ENCODE peak calls at places on chromosome 10, in four cellular contexts. P, I, L and O are unnamed samples.

GRCh38 chr10:28761084-28761875 is 84.0 kb downstream of the BAMBI start:
- DNase-seq in P (no peak), I (no peak), L (no peak), O (no peak)

GRCh38 chr10:72310241-72310633 is 36.5 kb downstream of the DDIT4 start:
- DNase-seq in P (no peak), I (no peak), L (no peak), O (no peak)

GRCh38 chr10:112475565-112476233 is 28.7 kb downstream of the VTI1A start:
- DNase-seq in P (no peak), I (no peak), L (peak), O (no peak)

GRCh38 chr10:8586504-8586903 is 532.0 kb downstream of the GATA3 start:
- DNase-seq in P (no peak), I (no peak), L (no peak), O (no peak)

GRCh38 chr10:88440541-88440940 is 142.6 kb downstream of the RNLS start:
- DNase-seq in P (no peak), I (no peak), L (no peak), O (no peak)

GRCh38 chr10:47410862-47411261 is 26.8 kb upstream of the ZNF488 start:
- DNase-seq in P (no peak), I (no peak), L (no peak), O (no peak)

GRCh38 chr10:122379537-122379936 is 5.0 kb downstream of the PLEKHA1 start:
- DNase-seq in P (no peak), I (no peak), L (no peak), O (no peak)

GRCh38 chr10:58820862-58821559 is 308.3 kb downstream of the BICC1 start:
- DNase-seq in P (no peak), I (no peak), L (peak), O (no peak)

GRCh38 chr10:128068398-128069285 is 57.6 kb downstream of the MKI67 start:
- DNase-seq in P (no peak), I (no peak), L (no peak), O (no peak)

GRCh38 chr10:73625004-73625883 is 16.0 kb downstream of the MYOZ1 start:
- DNase-seq in P (peak), I (no peak), L (peak), O (peak)

GRCh38 chr10:112960151-112960681 is 10.2 kb downstream of the TCF7L2 start:
- DNase-seq in P (no peak), I (no peak), L (no peak), O (no peak)

GRCh38 chr10:101453791-101454718 is 100.1 kb downstream of the BTRC start:
- DNase-seq in P (no peak), I (no peak), L (peak), O (no peak)

GRCh38 chr10:112389147-112389822 is 15.4 kb downstream of the ACSL5 start:
- DNase-seq in P (no peak), I (no peak), L (peak), O (peak)

GRCh38 chr10:110498982-110499795 is 1.5 kb downstream of the DUSP5 start:
- DNase-seq in P (peak), I (no peak), L (peak), O (peak)

GRCh38 chr10:110499796-110500514 is 2.2 kb downstream of the DUSP5 start:
- DNase-seq in P (no peak), I (no peak), L (peak), O (no peak)

GRCh38 chr10:110496553-110497437 is 912 bp upstream of the DUSP5 start:
- DNase-seq in P (no peak), I (no peak), L (no peak), O (no peak)

GRCh38 chr10:110497438-110498086 is at the start of gene DUSP5:
- DNase-seq in P (peak), I (peak), L (peak), O (peak)

GRCh38 chr10:110498087-110498981 is 627 bp downstream of the DUSP5 start:
- DNase-seq in P (peak), I (no peak), L (peak), O (no peak)
- TF ChIP-seq CTCF in P (no peak), I (peak), L (no peak), O (peak)

GRCh38 chr10:2097937-2098336 is 360.6 kb upstream of the ADARB2 start:
- DNase-seq in P (no peak), I (no peak), L (no peak), O (no peak)

GRCh38 chr10:2094171-2094570 is 356.8 kb upstream of the ADARB2 start:
- DNase-seq in P (no peak), I (no peak), L (no peak), O (no peak)

GRCh38 chr10:2099321-2099720 is 362.0 kb upstream of the ADARB2 start:
- DNase-seq in P (no peak), I (no peak), L (no peak), O (no peak)
- TF ChIP-seq CTCF in P (no peak), I (no peak), L (no peak), O (no peak)

DNA sequence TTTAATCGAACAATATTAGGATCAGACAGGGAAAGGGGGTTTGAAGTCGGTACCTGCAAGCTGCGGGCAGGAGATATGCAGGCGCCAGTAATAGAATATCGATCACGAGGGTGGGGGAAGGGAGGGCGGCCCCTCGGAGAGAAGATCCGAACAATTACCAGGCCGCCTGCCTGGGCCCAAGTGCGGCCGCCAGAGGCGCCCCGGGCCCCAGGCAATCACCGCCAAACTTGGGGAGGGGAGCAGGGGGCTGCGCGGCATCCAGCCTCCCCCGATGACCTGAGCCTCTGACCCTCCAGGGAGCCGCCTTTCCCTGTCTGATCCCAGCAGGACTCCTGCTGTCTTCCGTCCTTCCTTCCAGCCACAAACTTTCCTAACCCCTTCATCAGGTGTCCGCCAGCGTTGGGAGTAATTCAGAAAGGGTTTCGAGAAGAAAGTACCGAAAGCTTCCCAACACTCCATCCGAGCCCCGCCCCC is 1.1 kb downstream of the NKX1-2 start:
- DNase-seq in P (peak), I (no peak), L (no peak), O (no peak)
- TF ChIP-seq CTCF in P (peak), I (no peak), L (no peak), O (no peak)

GRCh38 chr10:132445516-132446194 is 48.7 kb downstream of the PWWP2B start:
- DNase-seq in P (no peak), I (no peak), L (no peak), O (no peak)

GRCh38 chr10:132448248-132448731 is 51.3 kb downstream of the PWWP2B start:
- DNase-seq in P (no peak), I (no peak), L (no peak), O (peak)

GRCh38 chr10:132446195-132446581 is 49.2 kb downstream of the PWWP2B start:
- DNase-seq in P (no peak), I (no peak), L (no peak), O (no peak)

GRCh38 chr10:132447446-132448247 is 50.6 kb downstream of the PWWP2B start:
- DNase-seq in P (peak), I (no peak), L (peak), O (no peak)

GRCh38 chr10:132446661-132447445 is 49.9 kb downstream of the PWWP2B start:
- DNase-seq in P (no peak), I (no peak), L (peak), O (peak)
- TF ChIP-seq CTCF in P (peak), I (peak), L (peak), O (peak)

GRCh38 chr10:131560726-131561390 is 249.3 kb upstream of the TCERG1L start:
- DNase-seq in P (no peak), I (no peak), L (no peak), O (no peak)
- TF ChIP-seq CTCF in P (no peak), I (no peak), L (no peak), O (no peak)

DNA sequence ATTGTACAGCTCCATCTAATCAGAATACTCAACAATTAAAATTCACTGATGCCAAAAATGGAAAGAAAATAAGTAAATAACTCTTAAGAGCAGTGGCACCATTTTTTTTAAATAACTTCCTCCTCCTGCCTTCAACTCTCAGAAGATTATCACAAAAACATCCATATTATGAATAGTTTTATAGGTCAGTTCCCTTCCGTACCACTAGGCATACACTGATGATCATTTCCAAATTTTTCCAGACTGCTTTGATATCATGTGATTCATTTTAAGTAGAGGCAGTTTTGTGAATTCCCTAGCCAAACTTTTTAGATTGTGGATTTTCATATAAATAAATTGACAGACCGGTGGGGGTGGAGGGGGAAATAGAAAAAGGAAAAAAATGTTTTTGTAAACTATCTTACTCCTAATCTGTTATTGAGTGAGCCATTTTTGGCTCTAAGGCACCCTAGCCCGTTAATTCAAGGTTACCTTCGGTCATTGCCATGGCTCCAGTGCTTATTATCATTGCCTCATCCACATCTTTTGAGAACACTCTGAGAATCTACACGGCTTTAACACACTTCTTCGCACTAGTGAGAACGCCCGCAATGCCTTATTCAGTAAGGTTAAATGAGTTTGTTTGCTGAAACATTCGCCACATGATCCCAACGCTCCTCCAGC is 1.0 kb downstream of the FAM107B start:
- DNase-seq in P (no peak), I (no peak), L (no peak), O (no peak)
- TF ChIP-seq CTCF in P (peak), I (peak), L (no peak), O (no peak)

DNA sequence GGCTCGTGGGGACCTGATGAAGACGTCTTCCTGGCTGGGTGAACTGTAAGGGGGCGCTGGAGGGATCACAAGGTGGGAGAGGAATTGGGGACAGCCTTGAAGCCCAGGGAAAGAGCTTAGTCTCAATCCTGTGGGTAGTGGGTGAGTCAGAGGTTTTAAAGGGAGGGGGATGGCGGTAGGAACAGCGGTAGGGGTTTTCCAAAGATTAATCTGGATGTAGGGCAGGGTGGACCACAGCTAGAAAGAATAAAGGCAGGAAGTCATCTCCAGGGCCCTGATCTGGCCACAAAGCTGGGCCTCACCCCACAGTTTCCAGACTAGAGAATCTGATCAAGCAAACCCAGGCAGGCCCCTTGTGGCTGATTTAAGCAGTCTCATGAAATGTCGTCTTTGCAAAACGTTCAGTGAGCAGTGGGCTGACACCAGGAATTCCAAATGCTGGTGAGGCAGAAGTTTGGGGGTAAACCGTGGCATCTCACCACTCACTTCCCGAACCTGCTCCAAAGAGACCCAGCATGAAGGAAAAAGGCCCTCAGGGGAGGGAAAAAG is 65.3 kb downstream of the CALML3 start:
- DNase-seq in P (no peak), I (no peak), L (peak), O (no peak)
- TF ChIP-seq CTCF in P (no peak), I (peak), L (peak), O (no peak)

DNA sequence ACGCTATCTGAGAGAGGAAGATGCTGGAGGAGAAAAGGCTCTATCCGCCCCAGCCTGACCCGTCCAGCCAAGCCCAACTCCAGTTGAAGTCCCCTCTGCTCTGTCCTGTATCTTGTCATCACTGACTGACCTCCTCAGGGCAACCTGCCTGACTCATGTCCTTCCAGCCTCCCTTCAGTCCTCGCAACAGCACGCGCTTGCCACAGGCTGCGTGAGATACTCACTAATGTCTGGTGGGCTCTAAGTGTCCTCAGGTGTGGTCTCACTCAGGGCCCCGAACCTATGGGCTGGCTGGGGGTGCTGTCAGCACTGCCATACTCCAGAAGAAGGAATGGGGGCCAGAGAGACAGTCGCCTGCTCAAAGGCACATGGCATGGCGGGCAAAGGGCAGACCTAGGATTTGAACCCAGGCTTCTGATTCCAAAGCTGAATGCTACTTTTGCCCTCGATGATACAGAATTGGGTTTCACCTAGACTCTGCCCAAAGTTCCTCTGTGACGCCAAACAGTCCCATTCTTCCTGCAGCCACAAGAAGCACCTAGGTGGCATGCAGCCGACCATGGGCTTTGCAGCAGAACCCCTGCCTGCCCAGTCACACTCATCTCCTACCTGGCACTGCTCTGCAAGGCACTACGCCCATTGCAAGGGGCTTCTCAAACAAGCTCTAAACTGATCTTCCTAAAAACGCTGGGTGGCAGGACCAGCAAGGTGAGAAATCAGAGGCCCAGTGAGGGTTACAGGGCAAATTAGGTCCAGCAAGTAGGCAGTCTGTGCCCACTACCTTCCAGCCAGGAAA is 8.5 kb downstream of the FAM53B start:
- DNase-seq in P (no peak), I (no peak), L (no peak), O (no peak)
- TF ChIP-seq CTCF in P (no peak), I (no peak), L (no peak), O (no peak)